ENCODE peak calls at places on chromosomes 16 and 17, in eight cellular contexts. One of them, this sample, is unnamed.

GRCh38 chr17:73358668-73359067 is 46.9 kb upstream of the CDC42EP4 start:
- DNase-seq in PC-9: no peak
- DNase-seq in cardiac muscle cell: no peak
- DNase-seq in LoVo: no peak
- DNase-seq in body of pancreas: peak; percentile 67
- DNase-seq in KBM-7: no peak
- DNase-seq in A172: no peak
- DNase-seq in choroid plexus epithelial cell: no peak
- DNase-seq in this sample: no peak

GRCh38 chr17:334974-335481 is 17.6 kb downstream of the RPH3AL start:
- DNase-seq in A172: no peak
- DNase-seq in PC-9: no peak
- DNase-seq in choroid plexus epithelial cell: no peak
- DNase-seq in LoVo: no peak
- DNase-seq in body of pancreas: no peak
- DNase-seq in cardiac muscle cell: no peak
- DNase-seq in KBM-7: no peak
- DNase-seq in this sample: no peak

GRCh38 chr16:67311607-67312449 is 14.7 kb downstream of the KCTD19 start:
- DNase-seq in choroid plexus epithelial cell: peak; percentile 99
- DNase-seq in KBM-7: no peak
- DNase-seq in cardiac muscle cell: peak; percentile 97
- DNase-seq in body of pancreas: peak; percentile 16
- DNase-seq in A172: peak; percentile 99
- DNase-seq in LoVo: peak; percentile 36
- DNase-seq in PC-9: peak; percentile 51
- DNase-seq in this sample: no peak

GRCh38 chr16:1194665-1195392 is 30.2 kb downstream of the TPSG1 start:
- DNase-seq in KBM-7: no peak
- DNase-seq in PC-9: no peak
- DNase-seq in A172: no peak
- DNase-seq in cardiac muscle cell: no peak
- DNase-seq in LoVo: no peak
- DNase-seq in choroid plexus epithelial cell: no peak
- DNase-seq in body of pancreas: peak; percentile 22
- DNase-seq in this sample: peak; percentile 32

GRCh38 chr17:14525551-14526455 is 224.9 kb downstream of the HS3ST3B1 start:
- DNase-seq in A172: peak; percentile 27
- DNase-seq in LoVo: no peak
- DNase-seq in cardiac muscle cell: no peak
- DNase-seq in PC-9: no peak
- DNase-seq in choroid plexus epithelial cell: no peak
- DNase-seq in KBM-7: no peak
- DNase-seq in body of pancreas: no peak
- DNase-seq in this sample: no peak

GRCh38 chr17:47841488-47842308 is 625 bp upstream of the SCRN2 start:
- DNase-seq in PC-9: no peak
- DNase-seq in cardiac muscle cell: no peak
- DNase-seq in LoVo: peak; percentile 14
- DNase-seq in KBM-7: no peak
- DNase-seq in body of pancreas: no peak
- DNase-seq in choroid plexus epithelial cell: no peak
- DNase-seq in A172: no peak
- DNase-seq in this sample: no peak

GRCh38 chr16:66510711-66511614 is 39.0 kb downstream of the TK2 start:
- DNase-seq in A172: no peak
- DNase-seq in body of pancreas: peak; percentile 83
- DNase-seq in PC-9: peak; percentile 34
- DNase-seq in cardiac muscle cell: peak; percentile 54
- DNase-seq in KBM-7: no peak
- DNase-seq in LoVo: no peak
- DNase-seq in choroid plexus epithelial cell: no peak
- DNase-seq in this sample: peak; percentile 67

GRCh38 chr17:83127431-83128160 is 48.2 kb downstream of the METRNL start:
- DNase-seq in PC-9: no peak
- DNase-seq in body of pancreas: no peak
- DNase-seq in A172: no peak
- DNase-seq in LoVo: no peak
- DNase-seq in cardiac muscle cell: no peak
- DNase-seq in KBM-7: no peak
- DNase-seq in choroid plexus epithelial cell: no peak
- DNase-seq in this sample: no peak

GRCh38 chr16:49484936-49485335 is 111.3 kb downstream of the C16orf78 start:
- DNase-seq in KBM-7: no peak
- DNase-seq in body of pancreas: no peak
- DNase-seq in LoVo: no peak
- DNase-seq in choroid plexus epithelial cell: no peak
- DNase-seq in A172: no peak
- DNase-seq in PC-9: no peak
- DNase-seq in cardiac muscle cell: no peak
- DNase-seq in this sample: no peak

GRCh38 chr16:4377573-4378146 is 6.0 kb downstream of the VASN start:
- DNase-seq in cardiac muscle cell: no peak
- DNase-seq in body of pancreas: peak; percentile 45
- DNase-seq in PC-9: no peak
- DNase-seq in LoVo: no peak
- DNase-seq in A172: peak; percentile 64
- DNase-seq in KBM-7: no peak
- DNase-seq in choroid plexus epithelial cell: no peak
- DNase-seq in this sample: no peak

GRCh38 chr16:56667581-56668571 is at the start of gene MT1G:
- DNase-seq in PC-9: no peak
- DNase-seq in LoVo: no peak
- DNase-seq in choroid plexus epithelial cell: peak; percentile 50
- DNase-seq in A172: no peak
- DNase-seq in cardiac muscle cell: peak; percentile 56
- DNase-seq in KBM-7: no peak
- DNase-seq in body of pancreas: peak; percentile 89
- DNase-seq in this sample: no peak

GRCh38 chr17:80783461-80783860 is 208.2 kb upstream of the CHMP6 start:
- DNase-seq in LoVo: no peak
- DNase-seq in choroid plexus epithelial cell: no peak
- DNase-seq in body of pancreas: no peak
- DNase-seq in cardiac muscle cell: no peak
- DNase-seq in KBM-7: no peak
- DNase-seq in A172: no peak
- DNase-seq in PC-9: no peak
- DNase-seq in this sample: no peak

GRCh38 chr17:9612016-9612415 is 33.3 kb upstream of the USP43 start:
- DNase-seq in KBM-7: no peak
- DNase-seq in cardiac muscle cell: no peak
- DNase-seq in LoVo: no peak
- DNase-seq in body of pancreas: no peak
- DNase-seq in PC-9: no peak
- DNase-seq in choroid plexus epithelial cell: no peak
- DNase-seq in A172: no peak
- DNase-seq in this sample: no peak

GRCh38 chr17:64200080-64201042 is 62.7 kb downstream of the TEX2 start:
- DNase-seq in PC-9: peak; percentile 14
- DNase-seq in choroid plexus epithelial cell: peak; percentile 49
- DNase-seq in body of pancreas: no peak
- DNase-seq in LoVo: no peak
- DNase-seq in cardiac muscle cell: peak; percentile 74
- DNase-seq in A172: no peak
- DNase-seq in KBM-7: peak; percentile 27
- DNase-seq in this sample: no peak

GRCh38 chr16:8937803-8938202 is 25.9 kb downstream of the USP7 start:
- DNase-seq in cardiac muscle cell: no peak
- DNase-seq in PC-9: peak; percentile 69
- DNase-seq in choroid plexus epithelial cell: no peak
- DNase-seq in body of pancreas: no peak
- DNase-seq in KBM-7: no peak
- DNase-seq in LoVo: no peak
- DNase-seq in A172: no peak
- DNase-seq in this sample: no peak

GRCh38 chr17:31488264-31488981 is 96.9 kb downstream of the RAB11FIP4 start:
- DNase-seq in KBM-7: peak; percentile 29
- DNase-seq in LoVo: peak; percentile 41
- DNase-seq in cardiac muscle cell: no peak
- DNase-seq in PC-9: peak; percentile 18
- DNase-seq in body of pancreas: peak; percentile 64
- DNase-seq in A172: no peak
- DNase-seq in choroid plexus epithelial cell: no peak
- DNase-seq in this sample: peak; percentile 46

This sample was measured in Calu3.